ENCODE peak calls at places on chromosomes 5 and 9, in nine cellular contexts. W is psoas muscle, Z is uterus, K is AG04450, G is PC-3, S is SK-N-SH, X is HL-60, H is neural progenitor cell, U is left ventricle myocardium inferior. T is an unnamed sample.

GRCh38 chr5:89396262-89396975 is 513.4 kb upstream of the MEF2C start:
- DNase-seq in G (no peak), H (no peak), U (no peak), S (no peak), X (peak; percentile 70), W (no peak), K (no peak), Z (no peak), T (no peak)

GRCh38 chr5:136066705-136067271 is 38.0 kb downstream of the TGFBI start:
- DNase-seq in Z (peak; percentile 51), W (no peak), U (peak; percentile 58), H (no peak), K (peak; percentile 60), X (no peak), G (no peak), S (no peak), T (peak; percentile 71)

GRCh38 chr5:97019435-97020117 is 83.7 kb downstream of the LNPEP start:
- DNase-seq in H (peak; percentile 55), G (no peak), S (no peak), Z (no peak), W (no peak), K (no peak), U (no peak), X (no peak), T (no peak)

GRCh38 chr9:137575725-137576411 is 2.9 kb downstream of the DPH7 start:
- DNase-seq in U (peak; percentile 32), Z (no peak), S (no peak), H (no peak), K (no peak), G (no peak), W (no peak), X (no peak), T (no peak)

GRCh38 chr9:138070815-138071214 is 193.2 kb downstream of the CACNA1B start:
- DNase-seq in H (no peak), S (peak; percentile 15), W (no peak), K (no peak), U (no peak), Z (peak; percentile 4), G (no peak), X (no peak), T (no peak)

GRCh38 chr5:55232194-55232984 is 1.0 kb downstream of the CCNO start:
- DNase-seq in X (no peak), U (peak; percentile 16), W (no peak), Z (no peak), H (peak; percentile 75), S (peak; percentile 39), K (no peak), G (peak; percentile 61), T (no peak)

GRCh38 chr5:173247504-173247903 is 12.5 kb upstream of the NKX2-5 start:
- DNase-seq in H (no peak), Z (no peak), G (no peak), W (no peak), X (no peak), K (no peak), S (no peak), U (no peak), T (no peak)

GRCh38 chr9:4055055-4055454 is 244.8 kb downstream of the GLIS3 start:
- DNase-seq in G (no peak), W (no peak), Z (no peak), H (no peak), S (no peak), U (no peak), K (no peak), X (no peak), T (no peak)

GRCh38 chr9:4339783-4340335 is 40.0 kb upstream of the GLIS3 start:
- DNase-seq in K (no peak), U (no peak), S (no peak), W (no peak), G (peak; percentile 6), X (no peak), Z (no peak), H (no peak), T (no peak)

GRCh38 chr9:104951487-104951886 is 23.5 kb upstream of the ABCA1 start:
- DNase-seq in Z (no peak), H (no peak), X (no peak), U (no peak), K (no peak), S (no peak), G (no peak), W (no peak), T (no peak)

DNA sequence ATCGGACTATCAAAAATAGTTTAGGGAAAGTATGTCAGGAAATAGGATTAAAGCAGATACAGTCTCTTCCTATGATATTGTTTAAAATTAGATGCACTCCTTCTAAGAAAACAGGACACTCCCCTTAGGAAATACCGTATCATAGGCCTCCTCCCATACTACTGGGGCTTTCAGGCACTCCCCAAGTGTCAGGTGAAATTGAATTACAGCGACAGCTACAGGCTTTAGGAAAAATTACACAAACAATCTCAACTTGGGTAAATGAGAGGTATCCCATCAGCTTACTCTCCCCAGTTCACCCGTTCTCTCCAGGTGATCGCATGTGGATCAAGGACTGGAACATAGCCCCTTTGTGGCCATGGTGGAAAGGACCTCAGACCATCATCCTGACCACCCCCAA is 110.4 kb upstream of the EPB41L4A start:
- DNase-seq in X (no peak), G (peak; percentile 37), U (no peak), S (peak; percentile 4), Z (no peak), H (peak; percentile 33), K (no peak), W (no peak), T (no peak)
- H3K27ac ChIP-seq in X (no peak overlapping the region), G (no peak overlapping the region), U (no peak overlapping the region), S (no peak overlapping the region), Z (no peak overlapping the region), H (no peak overlapping the region), K (no peak overlapping the region), W (no peak overlapping the region), T (no peak overlapping the region)

GRCh38 chr5:1856596-1857255 is 26.0 kb downstream of the IRX4 start:
- DNase-seq in U (no peak), G (no peak), X (no peak), Z (no peak), K (no peak), W (no peak), H (no peak), S (no peak), T (no peak)
- H3K4me3 ChIP-seq in U (no peak overlapping the region), G (no peak overlapping the region), X (no peak overlapping the region), Z (no peak overlapping the region), K (peak overlapping the region; percentile 32), W (no peak overlapping the region), H (no peak overlapping the region), S (no peak overlapping the region), T (no peak overlapping the region)

GRCh38 chr5:176886336-176887251 is 12.6 kb downstream of the HK3 start:
- DNase-seq in K (no peak), H (no peak), S (no peak), U (no peak), X (no peak), Z (no peak), G (no peak), W (no peak), T (no peak)

GRCh38 chr5:176884571-176884890 is 14.6 kb downstream of the HK3 start:
- DNase-seq in S (no peak), U (no peak), G (no peak), W (no peak), X (no peak), K (no peak), Z (no peak), H (peak; percentile 48), T (no peak)

GRCh38 chr5:176881816-176882565 is 17.2 kb downstream of the HK3 start:
- DNase-seq in G (no peak), Z (no peak), W (no peak), K (no peak), S (no peak), H (no peak), U (no peak), X (no peak), T (no peak)

GRCh38 chr5:176882566-176882900 is 16.6 kb downstream of the HK3 start:
- DNase-seq in S (peak; percentile 14), X (no peak), U (no peak), G (no peak), K (no peak), H (no peak), W (no peak), Z (no peak), T (no peak)

DNA sequence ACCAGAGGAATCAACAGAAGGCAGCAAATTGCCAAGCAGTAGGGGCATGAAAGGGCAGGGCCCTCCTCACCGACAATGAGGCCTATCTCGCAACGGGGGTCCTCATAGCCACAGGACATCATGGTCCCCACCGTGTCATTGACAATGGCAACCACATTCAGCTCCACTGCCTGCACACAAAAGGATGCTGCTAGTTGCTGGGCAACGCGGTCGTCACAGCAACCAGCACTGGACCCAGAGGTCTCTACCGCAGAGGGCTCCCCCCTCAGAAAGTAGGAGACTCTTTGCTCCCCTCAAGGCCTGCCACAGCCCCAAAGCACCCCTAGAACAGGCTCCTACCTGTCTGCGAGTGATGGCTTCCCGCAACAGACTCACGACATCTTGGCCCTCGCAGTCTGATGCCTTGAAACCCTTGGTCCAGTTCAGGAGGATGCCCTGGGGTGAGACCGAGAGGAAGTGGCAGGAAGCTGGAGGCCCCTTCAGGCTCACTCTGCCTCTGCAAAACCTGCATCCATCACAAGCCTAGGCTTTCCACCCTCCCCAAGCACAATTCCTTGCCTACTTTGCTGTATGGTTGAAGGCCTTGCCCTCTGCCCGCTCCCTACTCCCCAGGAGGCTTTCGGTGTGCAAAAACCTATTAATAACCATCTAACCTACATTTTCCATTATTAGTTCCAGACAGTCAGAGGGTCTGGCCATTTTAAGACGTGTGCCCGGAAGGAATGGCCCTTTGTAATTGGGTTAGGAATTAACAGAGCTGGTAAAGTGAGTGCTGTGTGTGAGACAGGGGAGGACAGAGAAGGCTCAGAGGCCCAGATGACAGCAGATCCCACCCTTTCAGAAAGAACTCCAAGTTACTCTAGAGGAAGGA is 15.2 kb downstream of the HK3 start:
- DNase-seq in K (no peak), X (no peak), U (no peak), Z (no peak), W (no peak), S (peak; percentile 88), H (no peak), G (no peak), T (no peak)
- TF ChIP-seq CTCF in K (no peak), X (no peak), U (no peak), Z (no peak), W (no peak), S (no peak), H (peak; percentile 6), G (no peak), T (no peak)

DNA sequence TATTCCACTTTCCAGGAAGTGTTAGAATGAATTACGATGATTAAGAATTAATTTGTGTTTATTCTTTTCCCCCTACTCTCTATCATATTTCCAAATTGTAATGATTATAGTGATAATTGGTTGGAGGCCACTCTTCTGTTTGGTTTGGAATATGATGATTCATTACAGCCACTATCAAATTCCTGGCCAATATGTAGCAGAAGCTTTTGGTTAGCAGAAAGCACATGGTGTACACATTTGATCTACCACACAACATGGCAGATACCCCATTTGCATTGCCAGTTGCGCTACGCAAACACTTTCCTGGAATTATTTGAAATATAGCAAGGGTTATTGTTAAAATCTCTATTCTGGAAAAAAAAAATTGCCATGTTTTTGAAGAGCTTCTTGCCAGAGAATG is 454.9 kb upstream of the ACTBL2 start:
- DNase-seq in U (no peak), W (no peak), Z (no peak), S (no peak), H (no peak), K (no peak), G (no peak), X (no peak), T (no peak)
- H3K27ac ChIP-seq in U (no peak overlapping the region), W (no peak overlapping the region), Z (no peak overlapping the region), S (no peak overlapping the region), H (no peak overlapping the region), K (no peak overlapping the region), G (no peak overlapping the region), X (no peak overlapping the region), T (no peak overlapping the region)

GRCh38 chr5:91888810-91889209 is 505.7 kb upstream of the ARRDC3 start:
- DNase-seq in H (no peak), X (no peak), Z (no peak), G (no peak), S (no peak), U (no peak), W (no peak), K (no peak), T (no peak)
- H3K4me3 ChIP-seq in H (no peak overlapping the region), X (no peak overlapping the region), Z (no peak overlapping the region), G (no peak overlapping the region), S (no peak overlapping the region), U (no peak overlapping the region), W (no peak overlapping the region), K (no peak overlapping the region), T (no peak overlapping the region)